ENCODE peak calls at places on chromosomes 4 and X, in five cellular contexts. B is gastrocnemius medialis; Z is Peyer's patch; K is colonic mucosa; L is CD8-positive, alpha-beta memory T cell. V is an unnamed sample.

GRCh38 chr4:156889616-156890594 is 81.7 kb downstream of the PDGFC start:
- DNase-seq in B (peak), Z (no peak), K (no peak), L (no peak), V (peak)

GRCh38 chr4:121464854-121465253 is 84.0 kb upstream of the QRFPR start:
- DNase-seq in B (no peak), Z (no peak), K (no peak), L (no peak), V (no peak)

GRCh38 chrX:84187501-84188319 is at the start of gene RPS6KA6:
- DNase-seq in B (no peak), Z (no peak), K (peak), L (no peak), V (no peak)

GRCh38 chr4:53943345-53944085 is 120.9 kb downstream of the CHIC2 start:
- DNase-seq in B (no peak), Z (no peak), K (no peak), L (no peak), V (no peak)

GRCh38 chrX:101415180-101416130 is 7.4 kb downstream of the HNRNPH2 start:
- DNase-seq in B (no peak), Z (no peak), K (peak), L (no peak), V (no peak)

GRCh38 chr4:130233377-130234047 is 1137.6 kb downstream of the C4orf33 start:
- DNase-seq in B (no peak), Z (no peak), K (no peak), L (no peak), V (no peak)

GRCh38 chrX:84188320-84188834 is 378 bp upstream of the RPS6KA6 start:
- DNase-seq in B (no peak), Z (no peak), K (peak), L (no peak), V (no peak)

GRCh38 chrX:39559229-39559628 is 538.5 kb downstream of the BCOR start:
- DNase-seq in B (no peak), Z (no peak), K (no peak), L (no peak), V (no peak)

GRCh38 chr4:175419120-175419774 is 392.8 kb downstream of the GPM6A start:
- DNase-seq in B (no peak), Z (no peak), K (no peak), L (no peak), V (no peak)

GRCh38 chrX:38438321-38438720 is 85.9 kb downstream of the OTC start:
- DNase-seq in B (no peak), Z (no peak), K (no peak), L (no peak), V (no peak)

GRCh38 chrX:19272452-19272851 is 71.3 kb upstream of the PDHA1 start:
- DNase-seq in B (no peak), Z (no peak), K (no peak), L (no peak), V (no peak)

GRCh38 chr4:147829401-147830101 is 97.7 kb downstream of the ARHGAP10 start:
- DNase-seq in B (peak), Z (no peak), K (no peak), L (no peak), V (peak)

GRCh38 chrX:69015156-69015555 is 150.1 kb downstream of the PJA1 start:
- DNase-seq in B (no peak), Z (no peak), K (no peak), L (no peak), V (peak)

GRCh38 chr4:166435449-166435848 is 562.4 kb downstream of the TLL1 start:
- DNase-seq in B (no peak), Z (no peak), K (no peak), L (no peak), V (no peak)

DNA sequence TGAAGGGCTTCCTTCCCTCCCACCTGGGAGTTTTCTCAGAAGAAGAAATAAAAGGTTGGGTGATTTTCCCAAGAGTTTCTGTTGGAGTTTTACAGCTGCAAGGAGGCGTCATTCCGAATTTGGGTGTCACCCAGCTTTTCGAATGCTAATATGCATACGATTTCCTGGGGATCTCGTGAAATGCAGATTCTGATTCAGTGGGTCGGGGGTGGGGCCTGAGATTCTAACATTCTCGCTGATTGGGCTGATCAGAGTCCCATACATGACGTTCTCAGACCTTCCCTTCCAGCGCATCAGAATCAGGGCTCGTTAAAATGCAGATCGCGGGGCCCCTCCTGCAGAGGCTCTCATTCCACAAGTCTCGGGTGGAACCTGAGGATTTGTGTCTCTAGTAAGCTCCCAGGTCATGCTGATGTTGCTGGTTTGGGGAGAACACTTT is 125.8 kb upstream of the STX18 start:
- DNase-seq in B (no peak), Z (no peak), K (no peak), L (no peak), V (no peak)
- H3K4me3 ChIP-seq in B (no peak), Z (no peak), K (no peak), L (no peak), V (no peak)

GRCh38 chr4:87919951-87920350 is 55.6 kb upstream of the SPP1 start:
- DNase-seq in B (no peak), Z (no peak), K (no peak), L (no peak), V (no peak)
- H3K4me3 ChIP-seq in B (no peak), Z (no peak), K (no peak), L (no peak), V (no peak)

GRCh38 chr4:1307951-1308735 is 18.5 kb downstream of the MAEA start:
- DNase-seq in B (no peak), Z (no peak), K (no peak), L (no peak), V (no peak)

GRCh38 chr4:1309261-1310010 is 19.7 kb downstream of the MAEA start:
- DNase-seq in B (peak), Z (peak), K (peak), L (peak), V (peak)

GRCh38 chr4:1310796-1311715 is 21.4 kb downstream of the MAEA start:
- DNase-seq in B (no peak), Z (no peak), K (no peak), L (no peak), V (no peak)

GRCh38 chr4:1312821-1313640 is 23.3 kb downstream of the MAEA start:
- DNase-seq in B (no peak), Z (no peak), K (no peak), L (no peak), V (no peak)

DNA sequence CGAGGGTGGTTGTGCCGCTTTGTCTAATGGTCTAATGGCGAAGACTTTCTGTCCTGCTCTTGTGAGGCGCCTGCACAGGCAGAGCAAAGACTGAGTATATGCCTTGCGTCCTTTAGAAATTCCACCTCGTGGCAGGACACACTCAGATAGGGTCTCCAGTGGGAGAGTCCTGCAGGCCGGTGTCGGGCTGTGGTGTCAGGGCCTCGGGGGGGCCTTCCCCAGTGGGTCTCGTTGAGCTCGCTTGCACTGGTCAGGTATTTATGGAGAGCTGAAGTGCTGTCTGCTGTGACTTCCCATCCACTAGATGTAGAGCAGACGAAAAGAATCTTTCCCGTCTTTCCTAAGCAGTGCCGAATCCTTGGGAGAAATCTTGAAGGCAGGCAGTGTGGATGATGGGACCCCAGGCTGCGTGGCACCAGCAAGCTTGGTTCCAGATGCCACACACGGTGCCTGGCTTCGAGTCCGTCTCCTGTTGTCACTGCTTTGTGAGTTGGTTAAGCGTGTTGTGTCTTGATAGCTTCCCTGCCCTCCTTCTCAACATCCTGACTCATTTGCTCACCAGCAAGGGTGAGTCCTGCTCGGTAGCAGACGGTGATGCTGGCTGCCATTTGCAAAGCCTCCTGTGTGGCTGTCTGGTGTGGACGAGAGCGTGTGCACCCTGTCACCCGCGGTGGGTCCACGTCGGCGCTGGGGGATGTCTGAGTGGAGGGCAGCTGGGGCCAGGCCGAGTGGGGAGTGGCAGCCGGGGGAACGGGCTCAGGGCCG is 20.5 kb downstream of the MAEA start:
- DNase-seq in B (no peak), Z (no peak), K (no peak), L (no peak), V (no peak)
- H3K4me3 ChIP-seq in B (peak), Z (peak), K (peak), L (peak), V (peak)

DNA sequence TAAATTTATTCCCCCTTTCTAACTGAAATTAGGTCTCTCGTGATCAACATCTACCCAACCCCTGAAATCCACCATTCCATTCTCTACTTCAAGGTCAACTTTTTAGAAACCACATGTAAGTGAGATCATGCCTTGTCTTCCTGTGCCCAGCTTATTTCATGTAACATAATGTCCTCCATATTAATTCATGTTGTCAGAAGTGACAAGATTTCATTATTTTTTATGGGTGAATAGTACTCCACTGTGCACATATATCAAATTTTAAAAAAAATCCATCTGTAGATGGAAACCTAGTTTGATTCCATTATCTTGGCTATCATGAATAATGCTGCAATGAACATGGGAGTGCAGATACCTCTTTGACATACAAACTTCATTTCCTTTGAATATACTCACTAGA is 1.5 kb downstream of the PPID start:
- DNase-seq in B (no peak), Z (no peak), K (no peak), L (no peak), V (no peak)
- H3K4me3 ChIP-seq in B (peak), Z (no peak), K (no peak), L (no peak), V (no peak)

DNA sequence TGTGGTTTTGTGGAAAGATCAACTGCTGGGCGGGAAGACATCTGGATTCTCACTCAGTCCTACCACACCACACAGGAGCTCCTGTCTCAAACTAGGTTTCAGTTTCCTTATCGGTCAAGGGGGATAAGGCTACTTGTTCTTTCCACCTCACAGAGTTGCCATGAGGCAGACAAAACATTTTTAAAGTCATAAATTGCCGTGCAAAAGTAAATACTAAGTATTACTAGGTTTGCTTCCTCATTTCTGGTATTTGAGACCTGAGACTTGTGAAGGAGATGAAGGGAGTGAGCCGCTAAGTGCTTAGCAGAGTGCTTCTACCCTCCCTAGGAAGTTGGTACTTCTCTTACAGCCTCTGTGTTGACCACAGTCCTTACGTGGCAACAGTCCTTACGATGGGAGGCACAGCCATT is 1.5 kb downstream of the LAP3 start:
- DNase-seq in B (no peak), Z (no peak), K (no peak), L (no peak), V (no peak)
- H3K4me3 ChIP-seq in B (peak), Z (peak), K (peak), L (peak), V (peak)

GRCh38 chr4:84324303-84324702 is 174.8 kb downstream of the NKX6-1 start:
- DNase-seq in B (no peak), Z (no peak), K (no peak), L (no peak), V (no peak)

GRCh38 chr4:84317513-84317912 is 181.6 kb downstream of the NKX6-1 start:
- DNase-seq in B (no peak), Z (no peak), K (no peak), L (no peak), V (no peak)

GRCh38 chr4:84324850-84325249 is 174.2 kb downstream of the NKX6-1 start:
- DNase-seq in B (no peak), Z (no peak), K (no peak), L (no peak), V (no peak)

DNA sequence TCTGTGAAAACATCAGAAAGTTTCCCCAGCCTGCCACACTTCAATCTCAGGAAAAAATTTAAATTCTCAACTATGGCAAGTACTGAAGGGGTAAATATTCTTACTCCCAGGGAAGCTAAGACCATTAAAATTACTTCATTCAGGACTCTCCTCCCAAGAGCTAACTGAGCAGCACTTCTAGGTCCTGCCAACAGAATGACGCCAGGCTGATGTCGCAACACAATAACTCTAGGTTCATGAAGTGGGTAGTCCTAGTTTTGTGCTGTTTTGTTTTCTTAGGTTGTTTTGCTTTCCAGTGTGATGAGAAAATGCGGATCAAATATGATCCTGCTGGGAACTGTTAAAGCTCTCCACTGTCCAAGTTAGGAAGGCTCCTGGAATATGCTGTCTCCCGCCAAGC is 180.0 kb downstream of the NKX6-1 start:
- DNase-seq in B (no peak), Z (no peak), K (peak), L (no peak), V (no peak)
- H3K4me3 ChIP-seq in B (no peak), Z (no peak), K (no peak), L (no peak), V (no peak)